ENCODE peak calls at places on chromosome 9, in four cellular contexts. H, Z, W and D are unnamed samples. For H3K27me3, the result is how much of the 10 kb centered on the place peaks cover.

GRCh38 chr9:72232778-72233177 is 83.5 kb downstream of the GDA start:
- DNase-seq in H (no peak), Z (no peak), W (no peak), D (no peak)

GRCh38 chr9:109705515-109705914 is 74.5 kb upstream of the PALM2AKAP2 start:
- DNase-seq in H (no peak), Z (peak), W (peak), D (no peak)

GRCh38 chr9:8750639-8751041 is 951.1 kb upstream of the DMAC1 start:
- DNase-seq in H (no peak), Z (no peak), W (peak), D (no peak)

GRCh38 chr9:100700689-100701318 is 122.9 kb downstream of the CAVIN4 start:
- DNase-seq in H (no peak), Z (no peak), W (peak), D (no peak)

GRCh38 chr9:76690575-76691370 is 73.5 kb upstream of the PCA3 start:
- DNase-seq in H (no peak), Z (no peak), W (peak), D (no peak)

GRCh38 chr9:108743426-108743825 is 112.4 kb downstream of the ACTL7B start:
- DNase-seq in H (no peak), Z (no peak), W (no peak), D (no peak)

GRCh38 chr9:21674894-21675293 is 127.5 kb upstream of the MTAP start:
- DNase-seq in H (no peak), Z (peak), W (no peak), D (no peak)

GRCh38 chr9:116629700-116630099 is 57.4 kb upstream of the TRIM32 start:
- DNase-seq in H (no peak), Z (no peak), W (no peak), D (no peak)

GRCh38 chr9:93826209-93826608 is 128.9 kb downstream of the BARX1 start:
- DNase-seq in H (no peak), Z (no peak), W (peak), D (no peak)

GRCh38 chr9:86507119-86507731 is 153.0 kb upstream of the TUT7 start:
- DNase-seq in H (no peak), Z (no peak), W (no peak), D (no peak)

GRCh38 chr9:4386819-4387218 is 87.0 kb upstream of the GLIS3 start:
- DNase-seq in H (no peak), Z (no peak), W (peak), D (no peak)
- TF ChIP-seq CTCF in H (no peak), Z (no peak), W (peak), D (no peak)

GRCh38 chr9:89679581-89679980 is 74.8 kb downstream of the GADD45G start:
- DNase-seq in H (no peak), Z (no peak), W (no peak), D (no peak)
- H3K27me3 ChIP-seq in H (under half), Z (under half), W (under half), D (under half)

GRCh38 chr9:123998278-123998925 is 13.2 kb upstream of the LHX2 start:
- DNase-seq in H (no peak), Z (no peak), W (peak), D (no peak)

GRCh38 chr9:124000161-124000783 is 11.3 kb upstream of the LHX2 start:
- DNase-seq in H (no peak), Z (no peak), W (peak), D (no peak)

GRCh38 chr9:123999668-124000067 is 11.9 kb upstream of the LHX2 start:
- DNase-seq in H (no peak), Z (no peak), W (peak), D (no peak)

GRCh38 chr9:123997665-123998277 is 13.8 kb upstream of the LHX2 start:
- DNase-seq in H (peak), Z (no peak), W (peak), D (no peak)

DNA sequence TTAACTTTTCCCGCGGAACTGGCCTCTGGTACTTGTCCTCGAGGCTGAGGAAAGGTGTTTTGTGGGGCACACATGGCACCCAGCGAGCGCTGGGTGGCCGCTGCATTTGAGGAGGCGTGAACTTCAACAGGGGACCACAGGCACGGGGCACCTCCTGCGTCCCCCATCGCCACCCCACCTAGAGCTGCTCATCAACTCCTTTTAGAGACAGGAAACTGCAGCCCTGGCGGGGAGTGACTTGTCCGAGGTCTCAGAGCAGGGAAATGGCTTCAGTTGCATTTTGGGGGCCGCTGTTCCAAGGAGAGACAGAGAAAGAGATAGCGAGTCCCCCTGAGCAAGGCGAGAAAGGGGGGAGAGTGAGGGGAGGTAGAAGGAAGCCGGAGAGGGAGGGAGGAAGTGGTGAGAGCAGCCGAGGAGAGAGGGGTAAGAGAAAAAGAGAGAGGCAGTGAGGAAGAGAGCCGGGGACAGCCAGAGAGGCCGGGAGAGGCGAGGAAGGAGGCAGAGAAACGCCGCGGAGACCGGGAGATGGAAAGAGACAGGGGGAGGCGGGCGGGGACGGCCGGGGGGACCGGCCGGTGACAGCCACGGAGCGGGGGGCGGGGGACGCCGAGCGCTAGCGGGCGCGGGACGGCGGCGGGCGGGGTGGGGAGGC is 12.5 kb upstream of the LHX2 start:
- DNase-seq in H (no peak), Z (no peak), W (peak), D (no peak)
- H3K4me3 ChIP-seq in H (peak), Z (peak), W (peak), D (peak)

GRCh38 chr9:35679091-35679490 is 5.4 kb downstream of the CA9 start:
- DNase-seq in H (no peak), Z (no peak), W (no peak), D (no peak)

GRCh38 chr9:35673132-35673997 is at the start of gene CA9:
- DNase-seq in H (peak), Z (no peak), W (no peak), D (peak)

GRCh38 chr9:35673998-35674361 is 252 bp downstream of the CA9 start:
- DNase-seq in H (no peak), Z (no peak), W (no peak), D (no peak)

GRCh38 chr9:35675204-35675603 is 1.5 kb downstream of the CA9 start:
- DNase-seq in H (no peak), Z (no peak), W (peak), D (no peak)

DNA sequence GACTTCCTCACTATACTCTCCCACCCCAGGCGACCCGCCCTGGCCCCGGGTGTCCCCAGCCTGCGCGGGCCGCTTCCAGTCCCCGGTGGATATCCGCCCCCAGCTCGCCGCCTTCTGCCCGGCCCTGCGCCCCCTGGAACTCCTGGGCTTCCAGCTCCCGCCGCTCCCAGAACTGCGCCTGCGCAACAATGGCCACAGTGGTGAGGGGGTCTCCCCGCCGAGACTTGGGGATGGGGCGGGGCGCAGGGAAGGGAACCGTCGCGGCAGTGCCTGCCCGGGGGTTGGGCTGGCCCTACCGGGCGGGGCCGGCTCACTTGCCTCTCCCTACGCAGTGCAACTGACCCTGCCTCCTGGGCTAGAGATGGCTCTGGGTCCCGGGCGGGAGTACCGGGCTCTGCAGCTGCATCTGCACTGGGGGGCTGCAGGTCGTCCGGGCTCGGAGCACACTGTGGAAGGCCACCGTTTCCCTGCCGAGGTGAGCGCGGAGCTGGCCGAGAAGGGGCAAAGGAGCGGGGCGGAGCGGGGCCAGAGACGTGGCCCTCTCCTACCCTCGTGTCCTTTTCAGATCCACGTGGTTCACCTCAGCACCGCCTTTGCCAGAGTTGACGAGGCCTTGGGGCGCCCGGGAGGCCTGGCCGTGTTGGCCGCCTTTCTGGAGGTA is 2.1 kb downstream of the CA9 start:
- DNase-seq in H (no peak), Z (no peak), W (peak), D (peak)
- TF ChIP-seq CTCF in H (peak), Z (no peak), W (no peak), D (no peak)

GRCh38 chr9:136187197-136187596 is 17.7 kb downstream of the LHX3 start:
- DNase-seq in H (no peak), Z (no peak), W (no peak), D (no peak)
- H3K27me3 ChIP-seq in H (half or more), Z (under half), W (under half), D (half or more)

DNA sequence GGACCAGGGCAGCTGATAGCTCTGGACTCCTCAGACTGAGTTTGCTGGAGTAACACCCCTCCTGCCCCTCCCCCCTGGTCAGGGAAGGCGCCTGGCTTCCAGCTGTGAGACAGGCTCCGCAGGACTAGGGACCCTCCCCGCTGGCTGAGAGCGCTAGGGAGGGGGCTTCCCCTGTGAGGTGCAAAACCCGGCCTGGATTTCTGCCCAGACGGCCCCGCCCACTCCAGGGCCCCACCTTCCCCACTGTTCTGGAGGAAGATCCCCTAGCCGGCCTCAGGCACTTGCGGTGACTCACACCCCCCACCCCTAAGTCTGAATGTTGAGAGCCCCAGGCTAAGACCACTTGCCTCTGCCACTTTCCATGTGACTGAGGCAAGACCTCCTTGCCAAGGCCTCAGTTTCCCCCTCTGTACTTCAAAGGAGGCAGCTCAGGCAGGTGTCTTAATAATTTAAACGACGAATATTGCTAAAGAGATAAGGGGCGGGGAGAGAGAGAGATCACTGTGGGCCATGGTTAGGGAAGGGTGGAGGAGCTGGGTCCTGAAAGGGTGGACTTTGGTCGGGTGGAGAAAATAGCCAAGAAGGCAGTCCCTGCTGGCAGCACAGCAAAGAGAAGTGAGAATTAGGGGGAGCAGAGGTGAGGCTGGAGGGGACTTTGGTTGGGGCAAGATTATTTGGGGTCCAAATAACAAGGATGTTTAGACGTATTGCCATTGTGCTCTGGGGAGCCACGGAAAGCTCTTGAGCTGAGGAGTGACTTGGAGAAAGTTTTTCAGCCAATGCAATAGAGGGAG is 1.0 kb upstream of the DAB2IP start:
- DNase-seq in H (peak), Z (no peak), W (peak), D (peak)
- H3K4me3 ChIP-seq in H (peak), Z (no peak), W (peak), D (peak)

GRCh38 chr9:5269249-5269715 is 35.2 kb downstream of the RLN2 start:
- DNase-seq in H (no peak), Z (no peak), W (peak), D (no peak)

GRCh38 chr9:5263568-5264218 is 32.5 kb downstream of the INSL4 start:
- DNase-seq in H (no peak), Z (no peak), W (peak), D (no peak)

GRCh38 chr9:5264219-5264595 is 33.0 kb downstream of the INSL4 start:
- DNase-seq in H (no peak), Z (no peak), W (no peak), D (no peak)

DNA sequence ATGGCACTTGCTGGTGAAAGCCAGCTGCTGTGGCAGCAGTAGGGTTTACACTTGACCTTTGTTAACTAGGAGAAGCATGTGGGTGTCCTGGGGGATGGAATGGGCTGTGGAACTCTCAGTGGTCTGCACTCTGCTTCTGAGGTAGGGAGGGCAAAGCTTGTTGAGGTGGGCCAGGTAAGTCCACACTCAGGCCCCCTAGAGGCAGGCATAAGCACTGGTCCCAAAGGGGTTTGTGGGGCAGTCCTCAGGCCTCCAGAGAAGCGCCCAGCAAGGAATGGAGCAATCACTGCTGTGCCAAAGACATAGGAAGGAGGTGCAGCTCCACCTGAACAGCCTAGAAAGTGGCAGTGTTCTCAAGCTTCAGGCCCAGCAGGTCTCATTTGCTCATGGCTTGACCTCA is 34.7 kb downstream of the INSL4 start:
- DNase-seq in H (no peak), Z (no peak), W (peak), D (no peak)
- TF ChIP-seq CTCF in H (no peak), Z (no peak), W (peak), D (no peak)

DNA sequence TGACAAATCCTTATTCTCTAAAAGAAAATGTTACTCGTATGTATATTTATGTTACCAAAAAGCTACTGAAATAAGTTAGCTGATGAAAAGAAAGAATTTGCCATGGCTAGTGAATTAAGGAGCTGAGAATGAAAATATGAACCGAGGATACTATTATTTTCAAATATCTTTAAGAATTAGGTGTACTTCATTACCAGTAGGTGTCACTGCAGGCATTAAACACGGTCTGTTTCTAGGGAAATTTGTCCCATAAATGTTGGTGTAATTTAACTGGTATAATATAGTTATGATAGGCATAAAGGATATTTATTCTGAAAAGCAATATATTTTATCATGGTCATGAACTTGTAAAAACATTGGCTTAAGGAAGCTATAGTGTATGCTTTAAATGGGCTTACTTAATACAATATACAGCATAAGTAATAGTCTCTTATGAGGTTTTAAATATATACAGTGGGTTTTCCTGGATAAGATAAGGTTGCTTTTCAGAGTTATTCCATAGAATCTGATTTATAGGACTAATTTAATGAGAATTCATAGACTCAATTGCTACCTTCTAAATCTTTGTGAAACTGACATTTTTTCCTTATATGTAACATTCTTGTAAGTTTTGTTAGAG is 72.4 kb upstream of the MPDZ start:
- DNase-seq in H (no peak), Z (no peak), W (peak), D (no peak)
- H3K27me3 ChIP-seq in H (under half), Z (under half), W (under half), D (under half)